ENCODE peak calls at places on chromosome 22, in six cellular contexts. A, K, E, I, M and R are unnamed samples.

GRCh38 chr22:29626497-29627195 is 23.2 kb downstream of the NF2 start:
- DNase-seq in A (peak; percentile 15), K (no peak), E (no peak), I (no peak), M (no peak), R (no peak)

GRCh38 chr22:42814215-42814614 is 42.9 kb downstream of the ARFGAP3 start:
- DNase-seq in A (peak; percentile 42), K (no peak), E (no peak), I (no peak), M (peak; percentile 12), R (no peak)

GRCh38 chr22:30336752-30337460 is 10.2 kb upstream of the TBC1D10A start:
- DNase-seq in A (no peak), K (no peak), E (no peak), I (no peak), M (no peak), R (no peak)

GRCh38 chr22:39471421-39472141 is 14.8 kb downstream of the MGAT3 start:
- DNase-seq in A (no peak), K (no peak), E (no peak), I (peak; percentile 40), M (peak; percentile 83), R (peak; percentile 61)

GRCh38 chr22:16717699-16718558 is 107.3 kb downstream of the XKR3 start:
- DNase-seq in A (no peak), K (no peak), E (no peak), I (no peak), M (no peak), R (no peak)

GRCh38 chr22:32720924-32721323 is 80.6 kb upstream of the TIMP3 start:
- DNase-seq in A (peak; percentile 64), K (no peak), E (no peak), I (no peak), M (no peak), R (no peak)

GRCh38 chr22:27780161-27780575 is 21.4 kb downstream of the MN1 start:
- DNase-seq in A (no peak), K (no peak), E (no peak), I (no peak), M (no peak), R (no peak)

GRCh38 chr22:19201858-19202798 is 23.6 kb upstream of the SLC25A1 start:
- DNase-seq in A (no peak), K (no peak), E (no peak), I (peak; percentile 99), M (no peak), R (no peak)

GRCh38 chr22:49476176-49476575 is 351.5 kb downstream of the BRD1 start:
- DNase-seq in A (no peak), K (no peak), E (no peak), I (no peak), M (no peak), R (no peak)

GRCh38 chr22:19758896-19759458 is 1.6 kb upstream of the TBX1 start:
- DNase-seq in A (no peak), K (no peak), E (no peak), I (no peak), M (no peak), R (no peak)

GRCh38 chr22:20089977-20090729 is 10.1 kb downstream of the DGCR8 start:
- DNase-seq in A (no peak), K (no peak), E (no peak), I (no peak), M (no peak), R (no peak)

GRCh38 chr22:48287031-48287430 is 1524.6 kb downstream of the TBC1D22A start:
- DNase-seq in A (no peak), K (no peak), E (no peak), I (no peak), M (no peak), R (no peak)

GRCh38 chr22:32469799-32470212 is 4.8 kb upstream of the FBXO7 start:
- DNase-seq in A (no peak), K (no peak), E (no peak), I (peak; percentile 49), M (no peak), R (no peak)

GRCh38 chr22:20577045-20577444 is 69.6 kb downstream of the MED15 start:
- DNase-seq in A (no peak), K (no peak), E (no peak), I (no peak), M (no peak), R (no peak)

GRCh38 chr22:48931452-48931851 is 896.2 kb downstream of the BRD1 start:
- DNase-seq in A (no peak), K (no peak), E (no peak), I (no peak), M (no peak), R (no peak)

GRCh38 chr22:49753961-49754673 is 73.6 kb downstream of the BRD1 start:
- DNase-seq in A (no peak), K (no peak), E (no peak), I (no peak), M (no peak), R (no peak)

GRCh38 chr22:50684986-50685385 is 12.4 kb downstream of the SHANK3 start:
- DNase-seq in A (no peak), K (peak; percentile 12), E (no peak), I (no peak), M (no peak), R (no peak)

GRCh38 chr22:45462034-45462655 is 40.5 kb upstream of the FBLN1 start:
- DNase-seq in A (peak; percentile 58), K (no peak), E (no peak), I (peak; percentile 16), M (no peak), R (no peak)

GRCh38 chr22:35175392-35175791 is 81.9 kb upstream of the HMGXB4 start:
- DNase-seq in A (no peak), K (no peak), E (no peak), I (no peak), M (no peak), R (no peak)

GRCh38 chr22:32411829-32412592 is at the start of gene RTCB:
- DNase-seq in A (peak; percentile 83), K (peak; percentile 61), E (peak; percentile 92), I (peak; percentile 68), M (peak; percentile 80), R (peak; percentile 58)

GRCh38 chr22:49977578-49977977 is 17.0 kb downstream of the PIM3 start:
- DNase-seq in A (no peak), K (no peak), E (no peak), I (no peak), M (no peak), R (no peak)

GRCh38 chr22:40666151-40666848 is 13.0 kb upstream of the MCHR1 start:
- DNase-seq in A (no peak), K (no peak), E (no peak), I (no peak), M (no peak), R (no peak)

GRCh38 chr22:29004647-29005371 is 56.8 kb downstream of the C22orf31 start:
- DNase-seq in A (peak; percentile 90), K (no peak), E (peak; percentile 75), I (peak; percentile 14), M (no peak), R (no peak)

GRCh38 chr22:19498154-19498865 is 18.6 kb downstream of the CDC45 start:
- DNase-seq in A (no peak), K (no peak), E (no peak), I (peak; percentile 43), M (no peak), R (no peak)

DNA sequence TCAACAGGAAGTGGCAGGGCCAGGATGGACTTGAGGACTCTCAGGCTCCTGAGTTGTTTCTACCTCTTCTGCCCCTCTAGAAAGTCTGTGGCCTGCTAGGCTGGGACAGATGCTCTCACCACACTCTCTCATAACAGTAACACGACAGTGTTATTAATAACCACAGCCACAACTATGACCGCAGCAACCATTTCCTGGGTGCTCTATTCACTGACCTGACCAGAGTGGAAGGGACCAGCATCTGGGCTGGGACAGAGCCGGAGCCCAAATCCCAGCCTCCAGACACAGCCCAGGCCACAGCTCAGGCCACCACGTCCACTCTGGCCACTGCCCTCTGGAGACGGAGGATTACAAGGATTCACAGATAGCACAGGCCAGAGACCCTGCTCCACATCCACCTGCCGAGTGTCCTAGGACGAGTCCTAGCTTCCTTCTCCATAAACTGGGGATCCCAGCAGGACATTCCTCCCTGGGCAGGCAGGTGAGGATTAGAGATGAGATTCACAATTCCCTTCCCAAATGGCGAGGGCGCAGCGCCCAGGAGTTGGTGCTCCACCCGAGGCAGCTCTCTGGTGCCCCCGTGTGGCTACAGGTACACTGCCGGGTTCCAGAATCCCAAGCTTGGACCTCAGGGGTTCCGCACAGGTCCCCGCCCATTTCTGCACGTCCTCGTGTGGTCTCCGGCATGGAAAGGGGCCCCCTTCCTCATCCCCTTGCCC is 7.1 kb downstream of the PNPLA5 start:
- DNase-seq in A (no peak), K (peak; percentile 66), E (peak; percentile 96), I (peak; percentile 72), M (peak; percentile 33), R (peak; percentile 72)
- TF ChIP-seq TAF1 in A (no peak), K (no peak), E (no peak), I (no peak), M (no peak), R (no peak)

GRCh38 chr22:38032681-38033521 is 24.3 kb upstream of the PICK1 start:
- DNase-seq in A (peak; percentile 51), K (no peak), E (no peak), I (peak; percentile 23), M (no peak), R (no peak)

GRCh38 chr22:38034884-38035529 is 22.2 kb upstream of the PICK1 start:
- DNase-seq in A (no peak), K (no peak), E (no peak), I (no peak), M (no peak), R (no peak)

GRCh38 chr22:38035530-38035885 is 21.7 kb upstream of the PICK1 start:
- DNase-seq in A (no peak), K (no peak), E (no peak), I (no peak), M (no peak), R (no peak)

GRCh38 chr22:38033522-38034277 is 23.5 kb upstream of the PICK1 start:
- DNase-seq in A (no peak), K (no peak), E (no peak), I (peak; percentile 13), M (no peak), R (no peak)

GRCh38 chr22:38034278-38034882 is 22.8 kb upstream of the PICK1 start:
- DNase-seq in A (peak; percentile 50), K (no peak), E (peak; percentile 70), I (peak; percentile 82), M (peak; percentile 15), R (no peak)
- TF ChIP-seq POLR2AphosphoS5 in A (no peak), K (no peak), E (peak; percentile 55), I (peak; percentile 76), M (no peak), R (no peak)

GRCh38 chr22:25404923-25405853 is 159.3 kb upstream of the GRK3 start:
- DNase-seq in A (peak; percentile 13), K (peak; percentile 81), E (no peak), I (peak; percentile 87), M (no peak), R (peak; percentile 84)
- TF ChIP-seq POLR2A in A (no peak), K (no peak), E (no peak), I (no peak), M (peak; percentile 72), R (peak; percentile 68)

GRCh38 chr22:17845340-17845739 is 71.1 kb upstream of the BID start:
- DNase-seq in A (no peak), K (no peak), E (no peak), I (no peak), M (no peak), R (no peak)

GRCh38 chr22:17841836-17842235 is 67.6 kb upstream of the BID start:
- DNase-seq in A (peak; percentile 27), K (no peak), E (no peak), I (no peak), M (no peak), R (no peak)

GRCh38 chr22:17844150-17844549 is 69.9 kb upstream of the BID start:
- DNase-seq in A (no peak), K (no peak), E (no peak), I (no peak), M (no peak), R (no peak)

GRCh38 chr22:17842386-17842785 is 68.1 kb upstream of the BID start:
- DNase-seq in A (no peak), K (peak; percentile 66), E (no peak), I (no peak), M (no peak), R (no peak)

GRCh38 chr22:17843189-17843588 is 68.9 kb upstream of the BID start:
- DNase-seq in A (no peak), K (no peak), E (no peak), I (no peak), M (no peak), R (no peak)
- TF ChIP-seq TAF1 in A (no peak), K (no peak), E (no peak), I (no peak), M (no peak), R (no peak)